ENCODE peak calls at places on chromosomes 12 and 14, in five cellular contexts. U, P, Y, Z and N are unnamed samples.

GRCh38 chr12:24719293-24719721 is 229.6 kb downstream of the BCAT1 start:
- DNase-seq in U (no peak), P (no peak), Y (peak; percentile 73), Z (no peak), N (no peak)

GRCh38 chr12:92558806-92559205 is 144.0 kb upstream of the PLEKHG7 start:
- DNase-seq in U (no peak), P (no peak), Y (peak; percentile 56), Z (no peak), N (no peak)

GRCh38 chr14:73786942-73787759 is 64.5 kb upstream of the PTGR2 start:
- DNase-seq in U (peak; percentile 84), P (peak; percentile 95), Y (peak; percentile 72), Z (peak; percentile 64), N (peak; percentile 45)

GRCh38 chr12:56338643-56339422 is at the start of gene IL23A:
- DNase-seq in U (no peak), P (peak; percentile 79), Y (peak; percentile 84), Z (peak; percentile 68), N (peak; percentile 66)

GRCh38 chr12:99043319-99043914 is 398.3 kb downstream of the APAF1 start:
- DNase-seq in U (no peak), P (peak; percentile 70), Y (peak; percentile 81), Z (peak; percentile 77), N (peak; percentile 74)

GRCh38 chr12:53231859-53232640 is at the start of gene RARG:
- DNase-seq in U (peak; percentile 91), P (peak; percentile 86), Y (no peak), Z (peak; percentile 57), N (peak; percentile 78)

GRCh38 chr14:31792726-31793125 is 231.5 kb downstream of the NUBPL start:
- DNase-seq in U (no peak), P (no peak), Y (no peak), Z (no peak), N (no peak)

GRCh38 chr14:92670177-92670576 is 78.2 kb downstream of the LGMN start:
- DNase-seq in U (no peak), P (no peak), Y (peak; percentile 63), Z (no peak), N (no peak)

GRCh38 chr14:88937706-88938105 is 113.3 kb downstream of the TTC8 start:
- DNase-seq in U (no peak), P (no peak), Y (no peak), Z (no peak), N (no peak)

GRCh38 chr12:3658327-3659163 is 94.4 kb downstream of the CRACR2A start:
- DNase-seq in U (no peak), P (no peak), Y (peak; percentile 26), Z (peak; percentile 73), N (no peak)

GRCh38 chr12:126262829-126263228 is 1197.6 kb downstream of the AACS start:
- DNase-seq in U (no peak), P (no peak), Y (no peak), Z (no peak), N (no peak)

GRCh38 chr14:53963491-53964227 is 7.0 kb upstream of the BMP4 start:
- DNase-seq in U (no peak), P (no peak), Y (no peak), Z (peak; percentile 55), N (peak; percentile 75)

GRCh38 chr14:86796221-86797074 is 1196.5 kb downstream of the GALC start:
- DNase-seq in U (no peak), P (no peak), Y (no peak), Z (no peak), N (no peak)

GRCh38 chr14:79724934-79725717 is 486.2 kb downstream of the DIO2 start:
- DNase-seq in U (no peak), P (no peak), Y (no peak), Z (no peak), N (no peak)

GRCh38 chr12:62438098-62438692 is 28.4 kb upstream of the MON2 start:
- DNase-seq in U (no peak), P (no peak), Y (peak; percentile 63), Z (peak; percentile 56), N (peak; percentile 74)

GRCh38 chr12:130104596-130105253 is 57.5 kb upstream of the FZD10 start:
- DNase-seq in U (no peak), P (no peak), Y (no peak), Z (no peak), N (no peak)

GRCh38 chr14:22131749-22132476 is 457.1 kb downstream of the DAD1 start:
- DNase-seq in U (no peak), P (no peak), Y (peak; percentile 46), Z (peak; percentile 59), N (peak; percentile 30)

GRCh38 chr12:54287316-54288157 is 7.0 kb downstream of the HNRNPA1 start:
- DNase-seq in U (no peak), P (no peak), Y (no peak), Z (no peak), N (no peak)

GRCh38 chr14:50285861-50286260 is 26.2 kb downstream of the L2HGDH start:
- DNase-seq in U (no peak), P (no peak), Y (no peak), Z (no peak), N (no peak)

GRCh38 chr14:104345316-104346111 is 207.1 kb downstream of the KIF26A start:
- DNase-seq in U (peak; percentile 55), P (no peak), Y (no peak), Z (no peak), N (no peak)

GRCh38 chr12:52818376-52818775 is 4.5 kb upstream of the KRT4 start:
- DNase-seq in U (no peak), P (no peak), Y (no peak), Z (no peak), N (no peak)

GRCh38 chr12:128871516-128871892 is 18.2 kb downstream of the GLT1D1 start:
- DNase-seq in U (no peak), P (no peak), Y (peak; percentile 29), Z (no peak), N (no peak)

GRCh38 chr14:80468331-80469122 is 257.2 kb upstream of the DIO2 start:
- DNase-seq in U (no peak), P (no peak), Y (no peak), Z (no peak), N (no peak)

GRCh38 chr12:132761032-132761910 is at the start of gene ANKLE2:
- DNase-seq in U (peak; percentile 81), P (peak; percentile 92), Y (peak; percentile 71), Z (peak; percentile 42), N (peak; percentile 65)

GRCh38 chr12:53938276-53939140 is at the start of gene HOXC13:
- DNase-seq in U (no peak), P (no peak), Y (no peak), Z (peak; percentile 99), N (peak; percentile 67)

GRCh38 chr12:132166093-132166492 is 21.8 kb downstream of the NOC4L start:
- DNase-seq in U (no peak), P (no peak), Y (no peak), Z (no peak), N (no peak)

DNA sequence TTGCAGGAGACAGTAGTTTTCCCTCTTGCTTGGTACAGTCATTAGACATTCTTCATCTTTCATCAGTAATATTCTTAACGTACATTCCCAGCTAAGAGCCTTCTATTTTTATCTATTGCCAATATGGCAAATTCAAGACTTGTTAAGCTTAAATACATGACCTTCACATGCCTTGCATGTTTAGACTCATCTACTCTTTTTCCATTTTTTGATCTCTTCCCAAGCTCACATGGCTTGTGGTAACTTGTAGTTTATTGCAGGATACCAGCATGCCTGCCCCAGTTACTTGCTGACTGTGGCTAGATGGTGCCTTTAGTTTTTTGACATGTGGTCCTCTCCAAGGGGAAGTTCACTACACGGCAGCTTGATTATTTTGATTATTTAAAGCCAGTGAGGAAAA is 729.0 kb downstream of the SLC6A15 start:
- DNase-seq in U (no peak), P (no peak), Y (no peak), Z (no peak), N (no peak)
- TF ChIP-seq CTCF in U (no peak), P (no peak), Y (no peak), Z (no peak), N (no peak)

DNA sequence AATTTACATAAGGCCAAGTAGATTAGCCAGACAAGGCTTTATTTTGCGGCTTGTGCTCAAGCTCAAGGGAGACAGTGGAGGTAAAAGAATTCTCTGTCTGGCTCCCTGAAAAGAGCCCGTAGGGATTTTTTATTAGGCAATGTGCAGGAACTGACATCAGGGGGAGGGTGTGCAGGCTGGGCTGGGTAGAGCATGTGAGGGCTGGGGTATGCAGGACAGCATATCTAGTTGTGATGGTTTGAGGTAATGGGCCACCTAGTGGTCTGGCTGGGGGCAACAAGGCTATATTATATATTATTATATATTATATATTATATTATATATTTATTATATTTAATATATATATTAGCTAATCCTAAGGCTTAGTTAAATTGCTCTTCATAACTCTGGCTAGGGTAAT is 102.1 kb downstream of the TMEM117 start:
- DNase-seq in U (no peak), P (no peak), Y (peak; percentile 16), Z (peak; percentile 17), N (no peak)
- TF ChIP-seq CTCF in U (no peak), P (no peak), Y (peak; percentile 15), Z (peak; percentile 24), N (peak; percentile 13)

GRCh38 chr14:37246427-37246829 is 48.7 kb downstream of the MIPOL1 start:
- DNase-seq in U (no peak), P (no peak), Y (peak; percentile 33), Z (no peak), N (no peak)
- TF ChIP-seq CTCF in U (peak; percentile 45), P (no peak), Y (peak; percentile 56), Z (peak; percentile 50), N (peak; percentile 60)

DNA sequence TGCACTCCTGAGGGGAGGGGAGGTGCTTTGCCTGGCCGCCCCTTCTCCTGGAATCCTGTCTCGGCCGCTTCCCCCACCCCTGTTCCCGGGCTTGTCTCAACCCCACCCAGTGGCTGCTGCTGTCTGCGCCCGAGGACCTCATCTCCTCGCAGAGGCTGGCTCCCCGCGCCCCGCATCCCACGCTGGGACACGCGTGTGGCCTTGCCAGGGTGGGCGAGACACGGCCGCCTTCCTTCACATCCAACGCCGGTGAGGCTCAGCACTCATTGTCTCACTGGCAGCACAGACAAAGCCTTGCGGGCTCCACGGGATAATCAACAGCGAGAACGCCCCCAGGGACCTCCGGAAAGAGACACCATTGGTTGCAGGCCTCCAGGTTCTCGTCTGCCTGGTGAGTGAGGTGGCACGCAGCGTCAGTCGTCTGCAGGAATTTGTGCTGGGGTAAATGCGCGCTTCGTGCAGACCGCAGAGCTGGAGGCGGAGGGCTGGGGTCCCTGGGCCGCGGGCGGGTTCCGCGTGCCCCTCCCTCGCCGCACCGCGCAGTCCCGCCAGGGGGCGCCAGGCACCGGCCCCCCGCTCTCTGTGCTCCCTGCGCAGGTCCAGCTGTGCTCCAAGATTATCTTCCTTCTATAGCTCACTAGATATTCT is 26.8 kb downstream of the CCDC177 start:
- DNase-seq in U (no peak), P (no peak), Y (no peak), Z (peak; percentile 80), N (no peak)
- TF ChIP-seq CTCF in U (no peak), P (no peak), Y (peak; percentile 67), Z (peak; percentile 92), N (peak; percentile 50)